ENCODE peak calls at places on chromosomes 4 and X, in ten cellular contexts. One of them, this sample, is unnamed.

GRCh38 chrX:55163171-55163570 is 57.0 kb upstream of the PAGE5 start:
- DNase-seq in CD8-positive, alpha-beta memory T cell: no peak
- DNase-seq in HuH-7.5: no peak
- DNase-seq in memory B cell: no peak
- DNase-seq in lower lobe of right lung: no peak
- DNase-seq in GM10248: no peak
- DNase-seq in T follicular helper cell: no peak
- DNase-seq in SJCRH30: no peak
- DNase-seq in aorta: no peak
- DNase-seq in frontal cortex: no peak
- DNase-seq in this sample: no peak

GRCh38 chrX:153319295-153319694 is 2.3 kb downstream of the PNMA6F start:
- DNase-seq in aorta: no peak
- DNase-seq in CD8-positive, alpha-beta memory T cell: no peak
- DNase-seq in memory B cell: no peak
- DNase-seq in frontal cortex: no peak
- DNase-seq in HuH-7.5: no peak
- DNase-seq in GM10248: no peak
- DNase-seq in SJCRH30: no peak
- DNase-seq in T follicular helper cell: no peak
- DNase-seq in lower lobe of right lung: no peak
- DNase-seq in this sample: no peak

GRCh38 chrX:54819201-54819600 is 11.7 kb downstream of the MAGED2 start:
- DNase-seq in T follicular helper cell: no peak
- DNase-seq in SJCRH30: no peak
- DNase-seq in aorta: no peak
- DNase-seq in HuH-7.5: no peak
- DNase-seq in frontal cortex: no peak
- DNase-seq in memory B cell: no peak
- DNase-seq in CD8-positive, alpha-beta memory T cell: no peak
- DNase-seq in GM10248: no peak
- DNase-seq in lower lobe of right lung: no peak
- DNase-seq in this sample: no peak

GRCh38 chr4:112257098-112257497 is 25.5 kb downstream of the AP1AR start:
- DNase-seq in aorta: no peak
- DNase-seq in CD8-positive, alpha-beta memory T cell: no peak
- DNase-seq in lower lobe of right lung: no peak
- DNase-seq in HuH-7.5: no peak
- DNase-seq in frontal cortex: no peak
- DNase-seq in memory B cell: no peak
- DNase-seq in GM10248: no peak
- DNase-seq in SJCRH30: no peak
- DNase-seq in T follicular helper cell: no peak
- DNase-seq in this sample: no peak

GRCh38 chr4:65865489-65865888 is 195.2 kb upstream of the EPHA5 start:
- DNase-seq in SJCRH30: peak; percentile 8
- DNase-seq in T follicular helper cell: no peak
- DNase-seq in lower lobe of right lung: no peak
- DNase-seq in HuH-7.5: no peak
- DNase-seq in CD8-positive, alpha-beta memory T cell: no peak
- DNase-seq in memory B cell: no peak
- DNase-seq in aorta: no peak
- DNase-seq in GM10248: no peak
- DNase-seq in frontal cortex: no peak
- DNase-seq in this sample: no peak

GRCh38 chr4:166087569-166087968 is 214.5 kb downstream of the TLL1 start:
- DNase-seq in memory B cell: no peak
- DNase-seq in CD8-positive, alpha-beta memory T cell: no peak
- DNase-seq in aorta: no peak
- DNase-seq in SJCRH30: no peak
- DNase-seq in GM10248: no peak
- DNase-seq in frontal cortex: no peak
- DNase-seq in T follicular helper cell: no peak
- DNase-seq in HuH-7.5: no peak
- DNase-seq in lower lobe of right lung: no peak
- DNase-seq in this sample: no peak

GRCh38 chr4:73086095-73086869 is 16.8 kb upstream of the COX18 start:
- DNase-seq in CD8-positive, alpha-beta memory T cell: peak; percentile 9
- DNase-seq in memory B cell: no peak
- DNase-seq in T follicular helper cell: no peak
- DNase-seq in frontal cortex: no peak
- DNase-seq in HuH-7.5: no peak
- DNase-seq in lower lobe of right lung: no peak
- DNase-seq in aorta: no peak
- DNase-seq in GM10248: no peak
- DNase-seq in SJCRH30: no peak
- DNase-seq in this sample: no peak

GRCh38 chr4:107966903-107967302 is 22.8 kb upstream of the HADH start:
- DNase-seq in HuH-7.5: no peak
- DNase-seq in CD8-positive, alpha-beta memory T cell: no peak
- DNase-seq in memory B cell: no peak
- DNase-seq in T follicular helper cell: no peak
- DNase-seq in frontal cortex: no peak
- DNase-seq in aorta: no peak
- DNase-seq in GM10248: no peak
- DNase-seq in SJCRH30: no peak
- DNase-seq in lower lobe of right lung: no peak
- DNase-seq in this sample: no peak

GRCh38 chr4:136277741-136278140 is 1254.6 kb downstream of the PCDH18 start:
- DNase-seq in T follicular helper cell: no peak
- DNase-seq in GM10248: no peak
- DNase-seq in memory B cell: no peak
- DNase-seq in frontal cortex: no peak
- DNase-seq in CD8-positive, alpha-beta memory T cell: no peak
- DNase-seq in SJCRH30: no peak
- DNase-seq in HuH-7.5: no peak
- DNase-seq in lower lobe of right lung: no peak
- DNase-seq in aorta: no peak
- DNase-seq in this sample: no peak

This sample was measured in suprapubic skin.